ENCODE peak calls at places on chromosome 22, in seven cellular contexts. S is mucosa of descending colon, Z is heart right ventricle, C is AG10803, L is Peyer's patch, U is B cell, J is cardiac muscle cell. R is an unnamed sample.
A peak's percentile ranks its signal among the peaks of the same experiment; 100 is the strongest.

GRCh38 chr22:47474895-47475294 is 712.4 kb downstream of the TBC1D22A start:
- DNase-seq in S (no peak), Z (no peak), C (no peak), L (no peak), U (no peak), J (no peak), R (no peak)

GRCh38 chr22:46057762-46058420 is 80.9 kb upstream of the WNT7B start:
- DNase-seq in S (peak; percentile 64), Z (peak; percentile 36), C (peak; percentile 83), L (peak; percentile 78), U (peak; percentile 74), J (no peak), R (peak; percentile 75)

GRCh38 chr22:36904260-36904659 is 9.2 kb upstream of the CSF2RB start:
- DNase-seq in S (no peak), Z (no peak), C (no peak), L (no peak), U (no peak), J (no peak), R (no peak)

GRCh38 chr22:43541462-43542407 is 129.9 kb downstream of the MPPED1 start:
- DNase-seq in S (no peak), Z (no peak), C (no peak), L (peak; percentile 33), U (no peak), J (no peak), R (no peak)

GRCh38 chr22:38799265-38800002 is 5.5 kb upstream of the DNAL4 start:
- DNase-seq in S (no peak), Z (no peak), C (peak; percentile 76), L (no peak), U (no peak), J (no peak), R (no peak)

GRCh38 chr22:17830041-17830961 is 56.0 kb upstream of the BID start:
- DNase-seq in S (peak; percentile 82), Z (peak; percentile 83), C (peak; percentile 70), L (peak; percentile 94), U (peak; percentile 83), J (peak; percentile 84), R (peak; percentile 73)

GRCh38 chr22:36481393-36482168 is at the start of gene TXN2:
- DNase-seq in S (peak; percentile 98), Z (peak; percentile 97), C (peak; percentile 96), L (peak; percentile 98), U (peak; percentile 97), J (peak; percentile 98), R (peak; percentile 96)

GRCh38 chr22:42725606-42726355 is 5.1 kb upstream of the A4GALT start:
- DNase-seq in S (no peak), Z (no peak), C (peak; percentile 63), L (no peak), U (no peak), J (no peak), R (no peak)

GRCh38 chr22:45946805-45947600 is 30.0 kb downstream of the WNT7B start:
- DNase-seq in S (no peak), Z (no peak), C (no peak), L (no peak), U (peak; percentile 29), J (no peak), R (no peak)

GRCh38 chr22:49753961-49754673 is 73.6 kb downstream of the BRD1 start:
- DNase-seq in S (peak; percentile 33), Z (no peak), C (no peak), L (peak; percentile 44), U (no peak), J (no peak), R (peak; percentile 42)

GRCh38 chr22:25898707-25899365 is 156.8 kb downstream of the MYO18B start:
- DNase-seq in S (no peak), Z (no peak), C (no peak), L (no peak), U (no peak), J (peak; percentile 26), R (no peak)
- TF ChIP-seq CTCF in S (no peak), Z (no peak), C (no peak), L (no peak), U (no peak), J (no peak), R (peak; percentile 16)

DNA sequence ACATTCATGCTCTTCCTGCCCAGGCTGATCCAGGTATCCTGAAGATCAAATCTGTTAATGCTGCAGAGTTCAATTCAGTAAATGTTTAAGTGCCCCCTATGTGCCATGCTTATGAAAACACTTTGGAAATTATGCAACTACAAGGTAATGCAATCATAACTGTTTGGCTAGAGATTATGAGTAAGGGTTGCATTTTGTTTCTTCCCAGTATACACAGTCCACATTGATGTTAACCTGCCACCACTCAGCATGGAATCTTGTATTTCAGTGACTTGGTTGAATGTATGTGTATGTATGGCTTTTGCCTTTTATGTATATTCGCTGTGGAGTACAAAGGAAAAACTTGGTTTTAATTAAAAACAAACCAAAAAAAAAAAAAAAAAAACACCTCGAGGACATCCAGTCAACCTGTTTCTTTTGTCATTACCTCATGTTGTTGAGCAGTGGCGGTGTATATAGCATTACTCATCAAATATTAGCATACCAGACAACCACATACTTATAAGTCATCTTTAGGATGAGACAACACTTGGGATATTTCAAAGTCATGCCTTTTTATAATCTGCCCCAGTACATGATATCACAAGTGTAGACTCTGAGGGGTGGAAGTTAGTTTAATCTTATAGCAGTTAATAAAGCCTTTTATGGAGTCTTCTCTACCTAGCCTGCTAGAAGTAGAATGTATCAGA is 86.1 kb upstream of the HORMAD2 start:
- DNase-seq in S (no peak), Z (no peak), C (peak; percentile 71), L (no peak), U (no peak), J (no peak), R (no peak)
- TF ChIP-seq CTCF in S (no peak), Z (no peak), C (no peak), L (no peak), U (no peak), J (no peak), R (no peak)

DNA sequence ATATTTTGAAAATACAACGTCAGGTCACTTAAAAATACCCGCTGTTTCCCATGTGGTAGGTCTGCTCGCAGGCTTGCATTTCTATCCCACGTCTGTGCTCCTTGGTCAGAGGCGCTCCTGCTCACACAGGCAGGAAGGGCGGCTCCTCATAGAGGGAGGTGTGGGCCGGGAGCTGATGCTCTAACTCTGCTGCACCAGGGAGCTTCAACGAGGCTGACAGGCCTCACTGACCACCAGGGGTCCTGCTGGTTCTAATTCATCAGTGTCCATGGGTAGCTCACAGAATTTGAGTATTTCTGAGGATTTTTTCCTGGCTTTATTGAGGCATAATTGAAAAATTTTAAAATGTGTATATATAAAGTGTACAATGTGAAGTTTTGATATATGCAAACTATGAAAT is 68.5 kb downstream of the PIWIL3 start:
- DNase-seq in S (no peak), Z (no peak), C (no peak), L (no peak), U (no peak), J (no peak), R (no peak)
- TF ChIP-seq CTCF in S (no peak), Z (no peak), C (no peak), L (no peak), U (no peak), J (peak; percentile 35), R (no peak)

GRCh38 chr22:29290061-29290460 is 16.4 kb upstream of the GAS2L1 start:
- DNase-seq in S (no peak), Z (no peak), C (no peak), L (no peak), U (no peak), J (no peak), R (no peak)

GRCh38 chr22:29288837-29289236 is 17.6 kb upstream of the GAS2L1 start:
- DNase-seq in S (no peak), Z (no peak), C (no peak), L (no peak), U (no peak), J (no peak), R (no peak)

GRCh38 chr22:29292379-29292778 is 14.1 kb upstream of the GAS2L1 start:
- DNase-seq in S (no peak), Z (no peak), C (no peak), L (no peak), U (no peak), J (no peak), R (no peak)

DNA sequence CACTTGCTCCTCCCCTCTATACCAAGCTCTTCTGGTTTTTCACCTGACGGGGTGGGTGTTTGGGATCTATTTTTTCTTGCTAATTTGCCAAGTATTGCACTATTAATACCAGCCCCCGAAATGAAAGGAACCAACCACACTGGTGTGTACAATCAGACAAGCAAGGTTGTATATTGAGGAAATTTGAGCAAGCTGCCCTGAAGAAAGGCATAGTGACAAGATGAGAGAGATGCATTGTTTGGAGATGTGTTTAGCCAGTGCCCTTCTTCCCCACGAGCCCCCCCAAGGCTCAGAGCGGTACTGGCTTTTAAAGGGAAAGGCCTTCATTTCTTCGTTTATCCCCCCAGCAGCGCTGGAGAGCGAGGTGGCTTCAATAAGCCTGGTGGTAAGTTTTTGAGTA is 15.2 kb upstream of the GAS2L1 start:
- DNase-seq in S (no peak), Z (no peak), C (no peak), L (no peak), U (no peak), J (no peak), R (no peak)
- TF ChIP-seq CTCF in S (no peak), Z (no peak), C (no peak), L (no peak), U (no peak), J (no peak), R (no peak)

DNA sequence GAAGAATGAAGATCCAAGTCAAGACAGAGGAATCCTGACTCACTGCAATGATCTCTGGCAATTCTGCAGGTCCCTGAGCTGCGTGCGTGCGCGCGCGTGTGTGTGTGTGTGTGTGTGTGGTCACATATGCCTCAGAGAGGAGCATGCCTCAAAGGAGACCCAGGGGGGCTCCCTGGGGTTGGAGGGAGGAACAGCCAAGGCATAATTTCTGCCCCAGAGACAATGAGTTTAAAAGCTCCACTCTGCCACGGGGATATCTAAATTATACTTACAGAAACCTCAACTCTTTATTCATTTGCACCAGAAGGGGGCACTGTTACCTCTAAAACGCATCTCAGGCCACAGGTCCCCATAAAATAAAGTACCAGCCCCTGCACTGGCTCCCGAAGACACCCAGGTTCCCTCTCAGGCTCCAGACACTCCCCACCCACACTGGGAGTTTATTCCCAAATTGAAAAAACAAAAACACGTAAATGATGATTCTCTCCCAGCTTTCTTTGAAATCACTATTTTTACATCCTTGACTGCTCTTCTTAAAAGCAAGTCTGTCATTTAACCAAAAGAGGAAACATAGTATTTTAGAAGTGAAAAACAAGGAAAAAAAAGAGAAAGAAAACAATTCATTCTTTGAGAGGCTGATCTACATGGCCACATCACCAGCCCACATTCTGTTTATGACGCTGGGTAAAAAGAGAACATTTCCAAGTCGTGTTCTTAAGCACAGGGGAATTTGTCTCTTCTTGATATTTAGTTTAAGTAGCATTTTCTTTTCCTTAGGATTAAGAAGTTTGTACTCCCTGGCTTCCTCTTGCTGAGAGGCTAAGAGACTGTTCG is 400.9 kb downstream of the LARGE1 start:
- DNase-seq in S (no peak), Z (no peak), C (peak; percentile 84), L (peak; percentile 54), U (peak; percentile 85), J (peak; percentile 71), R (no peak)
- TF ChIP-seq CTCF in S (peak; percentile 35), Z (peak; percentile 57), C (peak; percentile 70), L (peak; percentile 37), U (peak; percentile 79), J (peak; percentile 53), R (peak; percentile 28)

DNA sequence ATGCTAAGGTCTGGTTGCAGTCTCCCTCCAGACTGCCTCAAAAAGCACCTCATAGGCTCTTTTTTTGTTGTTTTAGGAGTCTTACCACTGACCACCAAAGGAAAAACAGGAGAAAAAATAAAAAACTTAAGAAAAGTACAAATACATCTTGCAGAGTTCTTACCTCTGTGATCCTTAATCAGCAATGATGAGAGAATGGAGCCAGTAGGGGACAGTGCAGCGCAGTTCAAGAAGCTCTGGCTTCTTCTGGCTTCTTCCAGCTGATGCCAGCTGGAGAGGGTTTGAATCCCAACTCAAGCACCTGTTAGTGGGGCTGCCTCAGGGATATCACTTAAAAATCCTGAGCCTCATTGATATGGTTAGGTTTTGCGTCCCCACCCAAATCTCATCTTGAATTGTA is 223.3 kb upstream of the ISX start:
- DNase-seq in S (no peak), Z (no peak), C (no peak), L (no peak), U (no peak), J (no peak), R (no peak)
- TF ChIP-seq CTCF in S (no peak), Z (no peak), C (no peak), L (no peak), U (no peak), J (no peak), R (no peak)